ENCODE peak calls at places on chromosome 13, in five cellular contexts. Q is MCF 10A, P is AG04450, K is GM04503, J is GOT3. T is an unnamed sample.

GRCh38 chr13:112144616-112145220 is 77.8 kb downstream of the SOX1 start:
- DNase-seq in P (no peak), K (no peak), Q (peak), J (no peak), T (no peak)

GRCh38 chr13:42055500-42056085 is 7.1 kb downstream of the DGKH start:
- DNase-seq in P (no peak), J (no peak), Q (no peak), K (no peak), T (no peak)

GRCh38 chr13:25067054-25067453 is 28.9 kb upstream of the PABPC3 start:
- DNase-seq in J (no peak), K (no peak), Q (no peak), P (no peak), T (no peak)

GRCh38 chr13:93721483-93721882 is 494.9 kb downstream of the GPC6 start:
- DNase-seq in J (no peak), P (no peak), K (no peak), Q (no peak), T (no peak)

GRCh38 chr13:95494082-95494681 is 58.3 kb upstream of the CLDN10 start:
- DNase-seq in Q (peak), K (no peak), P (peak), J (no peak), T (peak)

GRCh38 chr13:39954476-39954875 is 299.0 kb downstream of the COG6 start:
- DNase-seq in J (no peak), K (no peak), Q (no peak), P (no peak), T (no peak)

GRCh38 chr13:37617162-37617561 is 18.6 kb upstream of the POSTN start:
- DNase-seq in J (no peak), P (no peak), Q (peak), K (peak), T (no peak)

GRCh38 chr13:100512422-100512821 is 76.2 kb downstream of the GGACT start:
- DNase-seq in J (no peak), P (no peak), Q (peak), K (no peak), T (no peak)

GRCh38 chr13:94054159-94054558 is 425.3 kb downstream of the DCT start:
- DNase-seq in J (no peak), P (no peak), Q (no peak), K (no peak), T (no peak)

GRCh38 chr13:33015791-33016323 is 366 bp upstream of the KL start:
- DNase-seq in J (no peak), Q (no peak), P (no peak), K (no peak), T (peak)

GRCh38 chr13:79741006-79741405 is 260.1 kb downstream of the NDFIP2 start:
- DNase-seq in Q (no peak), K (no peak), J (no peak), P (peak), T (no peak)

GRCh38 chr13:56189439-56189838 is 951.3 kb upstream of the PRR20A start:
- DNase-seq in P (no peak), Q (peak), K (no peak), J (no peak), T (no peak)

GRCh38 chr13:35818577-35819165 is 312.5 kb downstream of the DCLK1 start:
- DNase-seq in Q (peak), J (no peak), K (peak), P (no peak), T (peak)

GRCh38 chr13:44934724-44935123 is 54.5 kb downstream of the NUFIP1 start:
- DNase-seq in K (no peak), Q (peak), P (no peak), J (no peak), T (no peak)

GRCh38 chr13:36476661-36477060 is 44.4 kb downstream of the CCNA1 start:
- DNase-seq in Q (no peak), J (no peak), P (no peak), K (no peak), T (no peak)

GRCh38 chr13:57632276-57633140 is 964 bp downstream of the PCDH17 start:
- DNase-seq in P (no peak), J (no peak), K (no peak), Q (no peak), T (no peak)